ENCODE peak calls at places on chromosomes 1 and 21, in five cellular contexts. J is NB4, Q is mucosa of gallbladder, X is MCF 10A, D is T-helper 17 cell. O is an unnamed sample.

GRCh38 chr1:69976896-69977295 is 228.5 kb downstream of the LRRC40 start:
- DNase-seq in X (peak; percentile 6), Q (no peak), D (no peak), J (no peak), O (no peak)

GRCh38 chr1:99269321-99269720 is 5.0 kb downstream of the PLPPR4 start:
- DNase-seq in J (no peak), X (no peak), Q (no peak), D (no peak), O (no peak)

GRCh38 chr1:75097686-75098085 is 36.5 kb upstream of the LHX8 start:
- DNase-seq in D (no peak), X (peak; percentile 46), J (no peak), Q (no peak), O (no peak)

GRCh38 chr1:198267921-198268320 is 111.1 kb downstream of the NEK7 start:
- DNase-seq in X (no peak), J (no peak), D (no peak), Q (no peak), O (no peak)

GRCh38 chr1:200751717-200752116 is 13.0 kb downstream of the CAMSAP2 start:
- DNase-seq in D (no peak), X (no peak), Q (no peak), J (no peak), O (no peak)

GRCh38 chr21:32329776-32330175 is 31.1 kb downstream of the MRAP start:
- DNase-seq in D (no peak), X (no peak), Q (no peak), J (no peak), O (no peak)

GRCh38 chr1:184300446-184300845 is 86.4 kb upstream of the C1orf21 start:
- DNase-seq in X (no peak), J (no peak), D (no peak), Q (no peak), O (peak; percentile 21)

GRCh38 chr1:176987016-176987415 is 177.5 kb downstream of the ASTN1 start:
- DNase-seq in D (no peak), J (no peak), X (peak; percentile 76), Q (no peak), O (no peak)

GRCh38 chr21:43825936-43826622 is 36.7 kb downstream of the RRP1 start:
- DNase-seq in Q (no peak), D (no peak), J (no peak), X (no peak), O (no peak)

GRCh38 chr1:166813508-166814223 is 25.6 kb upstream of the POGK start:
- DNase-seq in Q (no peak), D (no peak), J (no peak), X (no peak), O (no peak)

GRCh38 chr1:65894738-65895605 is 102.3 kb downstream of the PDE4B start:
- DNase-seq in J (no peak), D (no peak), X (no peak), Q (no peak), O (no peak)

GRCh38 chr1:12279728-12280469 is 50.1 kb downstream of the VPS13D start:
- DNase-seq in J (no peak), Q (no peak), D (no peak), X (no peak), O (no peak)